ENCODE peak calls at places on chromosomes 12 and 14, in four cellular contexts. N is WTC11, E is K562, W is GM12878. G is an unnamed sample.

GRCh38 chr14:72545411-72546311 is 348.2 kb downstream of the DPF3 start:
- DNase-seq in E (no peak), W (no peak), N (no peak), G (no peak)

GRCh38 chr14:92687681-92688433 is 60.6 kb downstream of the LGMN start:
- DNase-seq in N (peak; percentile 57), E (no peak), W (no peak), G (no peak)

GRCh38 chr12:46788247-46788887 is 37.4 kb downstream of the SLC38A4 start:
- DNase-seq in N (no peak), E (no peak), W (no peak), G (no peak)

GRCh38 chr14:94472842-94473241 is 3.2 kb downstream of the SERPINA9 start:
- DNase-seq in E (no peak), W (no peak), N (no peak), G (no peak)

GRCh38 chr14:26966942-26967341 is 369.1 kb upstream of the NOVA1 start:
- DNase-seq in N (no peak), W (no peak), E (no peak), G (no peak)

GRCh38 chr12:24111591-24111990 is 162.1 kb upstream of the SOX5 start:
- DNase-seq in N (no peak), W (no peak), E (no peak), G (no peak)

GRCh38 chr14:55180006-55180405 is 11.4 kb downstream of the DLGAP5 start:
- DNase-seq in N (no peak), W (no peak), E (no peak), G (no peak)

GRCh38 chr14:64060648-64061096 is 207.9 kb downstream of the SYNE2 start:
- DNase-seq in N (peak; percentile 79), W (no peak), E (peak; percentile 6), G (peak; percentile 15)

GRCh38 chr14:21105095-21105494 is 4.2 kb downstream of the TMEM253 start:
- DNase-seq in W (no peak), E (no peak), N (no peak), G (no peak)

GRCh38 chr14:100695423-100695738 is 31.3 kb upstream of the DLK1 start:
- DNase-seq in W (no peak), E (no peak), N (no peak), G (no peak)

GRCh38 chr12:43148711-43149110 is 403.3 kb downstream of the ADAMTS20 start:
- DNase-seq in E (no peak), W (no peak), N (no peak), G (no peak)

GRCh38 chr12:121800694-121801600 is 2.9 kb upstream of the SETD1B start:
- DNase-seq in N (peak; percentile 73), E (peak; percentile 61), W (no peak), G (no peak)

GRCh38 chr14:44404599-44405349 is 102.3 kb downstream of the FSCB start:
- DNase-seq in E (no peak), N (no peak), W (no peak), G (no peak)

GRCh38 chr12:57151741-57152407 is 4.5 kb upstream of the LRP1-AS start:
- DNase-seq in W (no peak), N (no peak), E (no peak), G (no peak)

GRCh38 chr12:57853864-57854556 is 7.5 kb upstream of the CTDSP2 start:
- DNase-seq in E (no peak), N (no peak), W (no peak), G (no peak)

GRCh38 chr12:1607940-1608782 is 13.8 kb upstream of the FBXL14 start:
- DNase-seq in N (no peak), W (no peak), E (no peak), G (no peak)
- TF ChIP-seq CBFB in N (no peak), W (no peak), E (no peak), G (no peak)

DNA sequence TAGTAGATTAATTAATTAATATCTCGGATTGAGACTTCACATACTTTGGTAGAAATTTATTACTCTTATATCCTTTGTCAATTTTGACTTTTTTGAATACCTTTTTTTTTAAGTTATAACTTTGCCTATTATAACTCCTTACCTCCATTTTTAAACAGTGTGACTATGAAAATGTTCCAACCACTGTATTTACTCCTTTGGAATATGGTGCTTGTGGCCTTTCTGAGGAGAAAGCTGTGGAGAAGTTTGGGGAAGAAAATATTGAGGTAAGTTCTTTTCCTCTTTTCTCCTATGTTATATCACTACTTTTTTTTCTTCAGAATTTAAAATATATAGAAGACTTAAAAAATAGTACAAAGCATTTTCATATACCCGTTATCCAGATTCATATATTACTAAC is 27.8 kb downstream of the EID3 start:
- DNase-seq in N (no peak), W (no peak), E (no peak), G (no peak)
- TF ChIP-seq CREM in N (no peak), W (no peak), E (no peak), G (no peak)

GRCh38 chr12:76242813-76243540 is 105.2 kb downstream of the BBS10 start:
- DNase-seq in E (no peak), W (no peak), N (no peak), G (no peak)

GRCh38 chr12:76238688-76239087 is 109.5 kb downstream of the BBS10 start:
- DNase-seq in N (no peak), E (no peak), W (no peak), G (no peak)

GRCh38 chr12:76240281-76240680 is 107.9 kb downstream of the BBS10 start:
- DNase-seq in E (no peak), W (no peak), N (no peak), G (no peak)

GRCh38 chr12:76244298-76244697 is 103.9 kb downstream of the BBS10 start:
- DNase-seq in W (no peak), E (no peak), N (no peak), G (no peak)

DNA sequence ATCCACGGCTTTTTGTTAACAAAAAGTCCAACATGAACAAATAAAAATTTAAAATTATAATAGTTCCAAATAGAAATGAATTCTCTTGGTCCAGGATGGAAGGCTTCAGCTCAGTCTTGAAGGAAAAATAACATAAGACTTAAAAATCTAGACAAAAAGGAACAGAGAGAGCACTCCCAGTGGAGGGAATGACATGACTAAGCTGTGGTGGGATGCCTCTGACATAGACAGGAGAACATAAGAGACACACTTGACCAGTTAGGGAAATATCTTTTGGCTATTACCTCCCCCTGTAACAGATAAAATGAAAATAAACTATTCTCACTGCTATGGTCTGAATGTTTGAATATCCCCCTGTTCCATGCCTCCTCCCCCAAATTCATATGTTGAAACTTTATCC is 106.8 kb downstream of the BBS10 start:
- DNase-seq in W (no peak), E (no peak), N (no peak), G (no peak)
- TF ChIP-seq CBFB in W (no peak), E (no peak), N (no peak), G (no peak)

DNA sequence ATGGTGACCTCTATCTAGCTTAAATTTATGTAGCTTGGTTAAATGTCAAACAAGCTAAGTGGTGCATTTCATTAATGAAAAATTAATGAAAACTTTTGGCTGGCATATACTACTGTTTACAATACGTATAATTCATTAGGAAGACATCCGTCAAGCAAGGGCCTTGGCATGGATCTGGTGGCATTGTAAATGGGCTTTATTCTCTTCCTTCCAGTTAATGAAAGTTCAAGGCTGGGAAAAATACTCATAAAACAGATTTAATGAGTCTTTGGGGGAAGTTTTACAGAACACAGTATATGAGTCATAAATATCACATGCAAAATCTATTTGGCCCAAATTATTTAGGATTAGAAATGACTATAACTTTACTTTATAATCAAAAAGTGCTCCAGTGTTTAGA is 807.7 kb upstream of the SEL1L start:
- DNase-seq in W (no peak), E (no peak), N (no peak), G (no peak)
- TF ChIP-seq CREM in W (no peak), E (no peak), N (no peak), G (no peak)

GRCh38 chr14:23071975-23072539 is 14.7 kb upstream of the CDH24 start:
- DNase-seq in N (no peak), E (no peak), W (no peak), G (no peak)
- TF ChIP-seq CBFB in N (no peak), E (no peak), W (no peak), G (no peak)

DNA sequence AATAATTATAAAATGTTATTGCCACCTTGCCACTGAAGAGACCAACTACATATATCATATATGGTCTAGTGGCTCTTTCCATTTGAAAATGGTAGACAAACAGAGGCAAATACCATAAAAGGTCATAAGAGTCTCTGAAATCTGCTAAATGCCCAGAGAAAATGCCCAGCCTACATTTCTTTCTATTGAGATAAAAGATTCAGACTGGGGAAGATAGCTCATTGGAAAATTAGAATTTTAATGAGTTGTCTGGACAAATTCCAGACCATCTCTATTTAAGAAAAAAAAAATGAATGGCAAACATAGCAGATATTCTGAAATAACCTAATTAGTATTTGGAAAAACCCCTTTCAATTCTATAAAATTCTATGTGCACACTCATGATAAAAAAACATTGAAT is 79.9 kb upstream of the BBS10 start:
- DNase-seq in W (no peak), N (no peak), E (no peak), G (no peak)
- TF ChIP-seq CREM in W (no peak), N (no peak), E (no peak), G (no peak)

DNA sequence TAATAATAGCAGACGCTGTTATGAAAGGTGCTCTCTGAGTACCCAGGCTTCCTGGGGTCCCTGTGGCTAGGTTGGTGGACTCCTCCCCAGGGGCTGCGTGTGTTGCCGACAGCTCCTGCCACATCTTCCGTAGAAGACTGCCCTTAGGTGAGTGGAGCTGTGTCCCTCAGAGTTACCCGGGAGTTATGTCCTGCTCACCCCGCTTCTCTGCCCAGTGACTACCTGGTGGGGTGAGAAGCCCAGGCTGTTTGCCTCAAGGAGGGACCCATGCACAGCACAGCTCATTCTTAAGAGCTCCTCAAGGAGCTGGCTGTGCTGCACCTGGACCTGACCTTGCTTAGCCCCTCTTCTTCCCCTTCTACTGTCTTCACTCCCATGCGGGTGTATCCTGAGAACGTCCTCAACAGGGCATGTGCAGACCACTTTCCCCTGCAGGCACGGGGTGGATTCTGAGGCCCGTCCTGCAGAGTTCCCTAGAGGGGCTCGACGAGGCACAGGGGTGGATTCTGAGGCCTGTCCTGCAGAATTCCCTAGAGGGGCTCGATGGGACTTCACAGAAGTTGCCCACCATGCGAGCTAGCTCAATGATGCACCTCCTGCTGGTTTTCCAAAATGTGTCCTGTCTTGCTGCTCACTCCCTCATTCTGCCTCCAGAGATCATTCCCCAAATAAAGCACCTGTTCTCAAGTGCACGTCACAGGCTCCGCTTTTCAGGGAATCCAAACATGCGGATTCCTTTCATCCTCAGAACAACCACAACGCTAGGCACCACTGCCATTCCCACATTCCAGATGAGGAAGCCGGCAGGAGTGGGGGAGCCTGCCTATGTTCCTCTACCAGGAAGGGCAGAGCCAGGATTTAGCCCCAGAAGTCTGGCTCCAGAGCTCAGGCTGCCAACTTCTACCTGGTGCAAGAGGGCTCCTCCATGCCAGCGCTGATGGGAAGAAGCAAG is 231.9 kb downstream of the GLT1D1 start:
- DNase-seq in W (no peak), N (no peak), E (no peak), G (no peak)
- TF ChIP-seq CBFB in W (no peak), N (no peak), E (no peak), G (no peak)